ENCODE peak calls at places on chromosomes 4 and X, in ten cellular contexts. J is CD8-positive, alpha-beta T cell; H is astrocyte of the spinal cord; O is A549; K is B cell; F is fibroblast of the aortic adventitia; P is fibroblast of villous mesenchyme; R is astrocyte; Y is BE2C; D is AG04450. C is an unnamed sample.

GRCh38 chrX:18654873-18655836 is 16.8 kb downstream of the RS1 start:
- DNase-seq in J (no peak), H (peak), O (no peak), K (no peak), F (no peak), P (peak), R (peak), Y (no peak), D (no peak), C (no peak)

GRCh38 chrX:122546269-122546668 is 637.8 kb upstream of the GRIA3 start:
- DNase-seq in J (no peak), H (no peak), O (no peak), K (no peak), F (no peak), P (peak), R (no peak), Y (no peak), D (no peak), C (no peak)

GRCh38 chr4:107691378-107691777 is 28.7 kb downstream of the PAPSS1 start:
- DNase-seq in J (no peak), H (no peak), O (no peak), K (no peak), F (peak), P (no peak), R (no peak), Y (no peak), D (no peak), C (no peak)

GRCh38 chrX:150085881-150086280 is 147.6 kb upstream of the EOLA2 start:
- DNase-seq in J (no peak), H (peak), O (no peak), K (no peak), F (peak), P (no peak), R (peak), Y (no peak), D (no peak), C (no peak)

GRCh38 chr4:101102114-101102752 is 245.1 kb downstream of the PPP3CA start:
- DNase-seq in J (no peak), H (peak), O (no peak), K (no peak), F (peak), P (peak), R (peak), Y (peak), D (peak), C (no peak)

GRCh38 chrX:107894038-107894437 is 68.4 kb downstream of the MID2 start:
- DNase-seq in J (no peak), H (peak), O (peak), K (no peak), F (peak), P (peak), R (peak), Y (no peak), D (no peak), C (no peak)

GRCh38 chrX:74458738-74459137 is 37.4 kb downstream of the SLC16A2 start:
- DNase-seq in J (no peak), H (peak), O (no peak), K (no peak), F (peak), P (peak), R (peak), Y (no peak), D (no peak), C (no peak)

GRCh38 chrX:9378980-9379696 is 85.7 kb upstream of the TBL1X start:
- DNase-seq in J (no peak), H (no peak), O (no peak), K (no peak), F (peak), P (peak), R (peak), Y (peak), D (no peak), C (no peak)

GRCh38 chr4:169244210-169244609 is 26.5 kb downstream of the SH3RF1 start:
- DNase-seq in J (no peak), H (no peak), O (no peak), K (no peak), F (no peak), P (no peak), R (no peak), Y (no peak), D (no peak), C (no peak)

GRCh38 chrX:13966071-13966850 is 63.4 kb downstream of the GEMIN8 start:
- DNase-seq in J (no peak), H (no peak), O (no peak), K (no peak), F (no peak), P (no peak), R (no peak), Y (no peak), D (no peak), C (no peak)

GRCh38 chr4:112514449-112515277 is 1.3 kb downstream of the NEUROG2 start:
- DNase-seq in J (no peak), H (no peak), O (no peak), K (no peak), F (no peak), P (no peak), R (no peak), Y (peak), D (no peak), C (no peak)

GRCh38 chr4:112516401-112517066 is 554 bp upstream of the NEUROG2 start:
- DNase-seq in J (no peak), H (no peak), O (no peak), K (no peak), F (no peak), P (no peak), R (no peak), Y (peak), D (no peak), C (no peak)

GRCh38 chr4:112516076-112516385 is at the start of gene NEUROG2:
- DNase-seq in J (no peak), H (no peak), O (no peak), K (no peak), F (no peak), P (no peak), R (no peak), Y (no peak), D (no peak), C (no peak)

GRCh38 chr4:112514079-112514448 is 1.9 kb downstream of the NEUROG2 start:
- DNase-seq in J (no peak), H (no peak), O (no peak), K (no peak), F (no peak), P (no peak), R (no peak), Y (no peak), D (no peak), C (no peak)

GRCh38 chr4:112515278-112516075 is 503 bp downstream of the NEUROG2 start:
- DNase-seq in J (no peak), H (no peak), O (no peak), K (no peak), F (peak), P (peak), R (peak), Y (peak), D (no peak), C (no peak)
- TF ChIP-seq CTCF in J (no peak), H (no peak), O (no peak), K (no peak), F (no peak), P (no peak), R (no peak), Y (no peak), D (no peak), C (no peak)

GRCh38 chr4:67549123-67549522 is 3.8 kb upstream of the CENPC start:
- DNase-seq in J (no peak), H (no peak), O (no peak), K (no peak), F (peak), P (peak), R (peak), Y (no peak), D (no peak), C (no peak)
- TF ChIP-seq CTCF in J (peak), H (no peak), O (peak), K (peak), F (peak), P (no peak), R (no peak), Y (peak), D (no peak), C (peak)

GRCh38 chr4:185182196-185182595 is 21.6 kb downstream of the CFAP97 start:
- DNase-seq in J (no peak), H (no peak), O (no peak), K (no peak), F (no peak), P (no peak), R (no peak), Y (no peak), D (no peak), C (no peak)
- TF ChIP-seq CTCF in J (no peak), H (no peak), O (no peak), K (no peak), F (no peak), P (no peak), R (no peak), Y (no peak), D (no peak), C (no peak)

GRCh38 chrX:16836371-16836770 is 33.8 kb downstream of the RBBP7 start:
- DNase-seq in J (no peak), H (no peak), O (peak), K (no peak), F (no peak), P (no peak), R (peak), Y (peak), D (no peak), C (no peak)
- TF ChIP-seq CTCF in J (no peak), H (peak), O (peak), K (peak), F (peak), P (peak), R (peak), Y (peak), D (peak), C (peak)